ENCODE peak calls at places on chromosome 19, in five cellular contexts. One of them, this sample, is unnamed.

GRCh38 chr19:12580180-12580694 is 29.0 kb upstream of the ZNF564 start:
- DNase-seq in T-helper 9 cell: no peak
- DNase-seq in gastrocnemius medialis: no peak
- DNase-seq in activated CD4-positive, alpha-beta T cell treated with anti-CD3 and anti-CD28 coated beads, Interleukin-2, amount 50 U/mL, for 1 hour: no peak
- DNase-seq in kidney glomerular epithelial cell: peak; percentile 74
- DNase-seq in this sample: no peak

GRCh38 chr19:53927745-53928144 is 18.7 kb downstream of the CACNG7 start:
- DNase-seq in gastrocnemius medialis: no peak
- DNase-seq in activated CD4-positive, alpha-beta T cell treated with anti-CD3 and anti-CD28 coated beads, Interleukin-2, amount 50 U/mL, for 1 hour: peak; percentile 49
- DNase-seq in kidney glomerular epithelial cell: peak; percentile 48
- DNase-seq in T-helper 9 cell: peak; percentile 36
- DNase-seq in this sample: peak; percentile 62

GRCh38 chr19:41914906-41915247 is 13.4 kb downstream of the ERFL start:
- DNase-seq in T-helper 9 cell: no peak
- DNase-seq in gastrocnemius medialis: no peak
- DNase-seq in activated CD4-positive, alpha-beta T cell treated with anti-CD3 and anti-CD28 coated beads, Interleukin-2, amount 50 U/mL, for 1 hour: no peak
- DNase-seq in kidney glomerular epithelial cell: no peak
- DNase-seq in this sample: no peak

GRCh38 chr19:756232-756631 is 5.3 kb downstream of the MISP start:
- DNase-seq in gastrocnemius medialis: no peak
- DNase-seq in T-helper 9 cell: no peak
- DNase-seq in activated CD4-positive, alpha-beta T cell treated with anti-CD3 and anti-CD28 coated beads, Interleukin-2, amount 50 U/mL, for 1 hour: no peak
- DNase-seq in kidney glomerular epithelial cell: no peak
- DNase-seq in this sample: peak; percentile 36

GRCh38 chr19:17749912-17750317 is 1.4 kb upstream of the FCHO1 start:
- DNase-seq in activated CD4-positive, alpha-beta T cell treated with anti-CD3 and anti-CD28 coated beads, Interleukin-2, amount 50 U/mL, for 1 hour: no peak
- DNase-seq in gastrocnemius medialis: no peak
- DNase-seq in T-helper 9 cell: no peak
- DNase-seq in kidney glomerular epithelial cell: no peak
- DNase-seq in this sample: no peak

GRCh38 chr19:51101171-51101865 is 6.9 kb downstream of the CTU1 start:
- DNase-seq in gastrocnemius medialis: no peak
- DNase-seq in T-helper 9 cell: no peak
- DNase-seq in activated CD4-positive, alpha-beta T cell treated with anti-CD3 and anti-CD28 coated beads, Interleukin-2, amount 50 U/mL, for 1 hour: no peak
- DNase-seq in kidney glomerular epithelial cell: no peak
- DNase-seq in this sample: no peak

GRCh38 chr19:31127132-31127967 is 221.9 kb downstream of the TSHZ3 start:
- DNase-seq in activated CD4-positive, alpha-beta T cell treated with anti-CD3 and anti-CD28 coated beads, Interleukin-2, amount 50 U/mL, for 1 hour: no peak
- DNase-seq in T-helper 9 cell: no peak
- DNase-seq in kidney glomerular epithelial cell: peak; percentile 77
- DNase-seq in gastrocnemius medialis: no peak
- DNase-seq in this sample: peak; percentile 87

GRCh38 chr19:38182536-38183210 is 41.3 kb downstream of the DPF1 start:
- DNase-seq in kidney glomerular epithelial cell: no peak
- DNase-seq in T-helper 9 cell: no peak
- DNase-seq in activated CD4-positive, alpha-beta T cell treated with anti-CD3 and anti-CD28 coated beads, Interleukin-2, amount 50 U/mL, for 1 hour: no peak
- DNase-seq in gastrocnemius medialis: no peak
- DNase-seq in this sample: no peak

GRCh38 chr19:30028992-30029343 is 86.9 kb downstream of the URI1 start:
- DNase-seq in kidney glomerular epithelial cell: no peak
- DNase-seq in gastrocnemius medialis: no peak
- DNase-seq in activated CD4-positive, alpha-beta T cell treated with anti-CD3 and anti-CD28 coated beads, Interleukin-2, amount 50 U/mL, for 1 hour: no peak
- DNase-seq in T-helper 9 cell: no peak
- DNase-seq in this sample: no peak

GRCh38 chr19:54478677-54479266 is 5.7 kb upstream of the CDC42EP5 start:
- DNase-seq in kidney glomerular epithelial cell: no peak
- DNase-seq in activated CD4-positive, alpha-beta T cell treated with anti-CD3 and anti-CD28 coated beads, Interleukin-2, amount 50 U/mL, for 1 hour: no peak
- DNase-seq in T-helper 9 cell: no peak
- DNase-seq in gastrocnemius medialis: no peak
- DNase-seq in this sample: peak; percentile 54

GRCh38 chr19:40461669-40462221 is 3.8 kb downstream of the BLVRB start:
- DNase-seq in kidney glomerular epithelial cell: no peak
- DNase-seq in gastrocnemius medialis: no peak
- DNase-seq in T-helper 9 cell: no peak
- DNase-seq in activated CD4-positive, alpha-beta T cell treated with anti-CD3 and anti-CD28 coated beads, Interleukin-2, amount 50 U/mL, for 1 hour: no peak
- DNase-seq in this sample: no peak

GRCh38 chr19:20926796-20927195 is 3.7 kb downstream of the ZNF85 start:
- DNase-seq in gastrocnemius medialis: no peak
- DNase-seq in T-helper 9 cell: no peak
- DNase-seq in kidney glomerular epithelial cell: no peak
- DNase-seq in activated CD4-positive, alpha-beta T cell treated with anti-CD3 and anti-CD28 coated beads, Interleukin-2, amount 50 U/mL, for 1 hour: no peak
- DNase-seq in this sample: peak; percentile 68

GRCh38 chr19:2248136-2249009 is 750 bp upstream of the AMH start:
- DNase-seq in gastrocnemius medialis: no peak
- DNase-seq in activated CD4-positive, alpha-beta T cell treated with anti-CD3 and anti-CD28 coated beads, Interleukin-2, amount 50 U/mL, for 1 hour: no peak
- DNase-seq in kidney glomerular epithelial cell: no peak
- DNase-seq in T-helper 9 cell: no peak
- DNase-seq in this sample: no peak

GRCh38 chr19:1251503-1252220 is 3.3 kb downstream of the MIDN start:
- DNase-seq in kidney glomerular epithelial cell: no peak
- DNase-seq in gastrocnemius medialis: peak; percentile 79
- DNase-seq in T-helper 9 cell: peak; percentile 58
- DNase-seq in activated CD4-positive, alpha-beta T cell treated with anti-CD3 and anti-CD28 coated beads, Interleukin-2, amount 50 U/mL, for 1 hour: peak; percentile 60
- DNase-seq in this sample: no peak

GRCh38 chr19:12665281-12665573 is 1.3 kb downstream of the MAN2B1 start:
- DNase-seq in T-helper 9 cell: no peak
- DNase-seq in activated CD4-positive, alpha-beta T cell treated with anti-CD3 and anti-CD28 coated beads, Interleukin-2, amount 50 U/mL, for 1 hour: peak; percentile 52
- DNase-seq in gastrocnemius medialis: peak; percentile 44
- DNase-seq in kidney glomerular epithelial cell: no peak
- DNase-seq in this sample: no peak

GRCh38 chr19:34502582-34503545 is 21.3 kb downstream of the WTIP start:
- DNase-seq in T-helper 9 cell: no peak
- DNase-seq in activated CD4-positive, alpha-beta T cell treated with anti-CD3 and anti-CD28 coated beads, Interleukin-2, amount 50 U/mL, for 1 hour: no peak
- DNase-seq in gastrocnemius medialis: no peak
- DNase-seq in kidney glomerular epithelial cell: no peak
- DNase-seq in this sample: peak; percentile 39

GRCh38 chr19:33231511-33231910 is 5.9 kb upstream of the SLC7A10 start:
- DNase-seq in T-helper 9 cell: no peak
- DNase-seq in activated CD4-positive, alpha-beta T cell treated with anti-CD3 and anti-CD28 coated beads, Interleukin-2, amount 50 U/mL, for 1 hour: no peak
- DNase-seq in kidney glomerular epithelial cell: no peak
- DNase-seq in gastrocnemius medialis: no peak
- DNase-seq in this sample: no peak

GRCh38 chr19:43561144-43561970 is 14.0 kb downstream of the XRCC1 start:
- DNase-seq in kidney glomerular epithelial cell: no peak
- DNase-seq in activated CD4-positive, alpha-beta T cell treated with anti-CD3 and anti-CD28 coated beads, Interleukin-2, amount 50 U/mL, for 1 hour: no peak
- DNase-seq in T-helper 9 cell: no peak
- DNase-seq in gastrocnemius medialis: no peak
- DNase-seq in this sample: no peak

GRCh38 chr19:16013851-16014840 is 62.1 kb upstream of the TPM4 start:
- DNase-seq in T-helper 9 cell: no peak
- DNase-seq in activated CD4-positive, alpha-beta T cell treated with anti-CD3 and anti-CD28 coated beads, Interleukin-2, amount 50 U/mL, for 1 hour: no peak
- DNase-seq in gastrocnemius medialis: no peak
- DNase-seq in kidney glomerular epithelial cell: no peak
- DNase-seq in this sample: no peak

GRCh38 chr19:45814851-45815481 is at the start of gene RSPH6A:
- DNase-seq in kidney glomerular epithelial cell: no peak
- DNase-seq in activated CD4-positive, alpha-beta T cell treated with anti-CD3 and anti-CD28 coated beads, Interleukin-2, amount 50 U/mL, for 1 hour: no peak
- DNase-seq in gastrocnemius medialis: no peak
- DNase-seq in T-helper 9 cell: no peak
- DNase-seq in this sample: no peak

GRCh38 chr19:460877-461609 is at the start of gene SHC2:
- DNase-seq in activated CD4-positive, alpha-beta T cell treated with anti-CD3 and anti-CD28 coated beads, Interleukin-2, amount 50 U/mL, for 1 hour: no peak
- DNase-seq in T-helper 9 cell: no peak
- DNase-seq in gastrocnemius medialis: no peak
- DNase-seq in kidney glomerular epithelial cell: no peak
- DNase-seq in this sample: no peak

GRCh38 chr19:1243768-1244692 is 2.5 kb downstream of the ATP5F1D start:
- DNase-seq in activated CD4-positive, alpha-beta T cell treated with anti-CD3 and anti-CD28 coated beads, Interleukin-2, amount 50 U/mL, for 1 hour: peak; percentile 85
- DNase-seq in gastrocnemius medialis: peak; percentile 96
- DNase-seq in T-helper 9 cell: peak; percentile 83
- DNase-seq in kidney glomerular epithelial cell: peak; percentile 63
- DNase-seq in this sample: peak; percentile 69

GRCh38 chr19:4980087-4980486 is 11.2 kb downstream of the KDM4B start:
- DNase-seq in T-helper 9 cell: no peak
- DNase-seq in kidney glomerular epithelial cell: peak; percentile 14
- DNase-seq in activated CD4-positive, alpha-beta T cell treated with anti-CD3 and anti-CD28 coated beads, Interleukin-2, amount 50 U/mL, for 1 hour: no peak
- DNase-seq in gastrocnemius medialis: peak; percentile 50
- DNase-seq in this sample: no peak

GRCh38 chr19:52102163-52102562 is 6.6 kb upstream of the ZNF841 start:
- DNase-seq in gastrocnemius medialis: no peak
- DNase-seq in T-helper 9 cell: no peak
- DNase-seq in kidney glomerular epithelial cell: no peak
- DNase-seq in activated CD4-positive, alpha-beta T cell treated with anti-CD3 and anti-CD28 coated beads, Interleukin-2, amount 50 U/mL, for 1 hour: no peak
- DNase-seq in this sample: no peak

This sample was measured in fibroblast of lung.